ENCODE peak calls at places on chromosome 7, in five cellular contexts. X is heart right ventricle, K is tibial nerve, O is brain microvascular endothelial cell, S is body of pancreas. Q is an unnamed sample.

GRCh38 chr7:56028942-56029630 is 22.2 kb downstream of the PSPH start:
- DNase-seq in O (no peak), K (no peak), S (no peak), X (no peak), Q (no peak)

GRCh38 chr7:28405662-28406061 is 6.7 kb upstream of the CREB5 start:
- DNase-seq in S (peak; percentile 42), X (peak; percentile 84), K (peak; percentile 63), O (peak; percentile 96), Q (no peak)

GRCh38 chr7:120725376-120726039 is 132.4 kb downstream of the TSPAN12 start:
- DNase-seq in S (no peak), K (no peak), X (no peak), O (peak; percentile 18), Q (no peak)

GRCh38 chr7:106372595-106373318 is 88.0 kb upstream of the NAMPT start:
- DNase-seq in O (no peak), S (no peak), K (no peak), X (no peak), Q (no peak)

GRCh38 chr7:96233528-96234154 is 88.3 kb downstream of the SLC25A13 start:
- DNase-seq in X (no peak), O (no peak), K (no peak), S (no peak), Q (no peak)

GRCh38 chr7:157482517-157483120 is 145.8 kb downstream of the DNAJB6 start:
- DNase-seq in S (peak; percentile 1), O (no peak), X (no peak), K (no peak), Q (no peak)

GRCh38 chr7:127189074-127189473 is 63.7 kb downstream of the GRM8 start:
- DNase-seq in K (no peak), O (no peak), S (no peak), X (no peak), Q (no peak)

GRCh38 chr7:8881916-8882315 is 448.5 kb downstream of the NXPH1 start:
- DNase-seq in X (no peak), S (no peak), O (no peak), K (no peak), Q (no peak)

GRCh38 chr7:155209478-155209864 is 88.2 kb upstream of the INSIG1 start:
- DNase-seq in S (no peak), O (no peak), X (no peak), K (no peak), Q (no peak)

GRCh38 chr7:37281368-37282092 is 167.1 kb downstream of the ELMO1 start:
- DNase-seq in X (no peak), S (no peak), O (no peak), K (no peak), Q (peak; percentile 58)

GRCh38 chr7:155665957-155666287 is 21.5 kb downstream of the RBM33 start:
- DNase-seq in O (peak; percentile 73), S (no peak), X (no peak), K (no peak), Q (no peak)

GRCh38 chr7:953547-954327 is 743 bp downstream of the ADAP1 start:
- DNase-seq in S (peak; percentile 70), X (peak; percentile 41), K (no peak), O (no peak), Q (peak; percentile 77)

GRCh38 chr7:18087687-18088078 is 60.0 kb upstream of the PRPS1L1 start:
- DNase-seq in S (peak; percentile 9), K (no peak), X (no peak), O (no peak), Q (peak; percentile 71)

GRCh38 chr7:81236560-81236959 is 317.7 kb upstream of the SEMA3C start:
- DNase-seq in X (no peak), S (no peak), K (no peak), O (no peak), Q (no peak)

GRCh38 chr7:43553999-43554398 is 28.9 kb upstream of the STK17A start:
- DNase-seq in S (no peak), K (no peak), O (peak; percentile 69), X (peak; percentile 20), Q (no peak)

GRCh38 chr7:95141755-95142154 is 182.6 kb downstream of the PON1 start:
- DNase-seq in X (no peak), O (peak; percentile 28), K (no peak), S (no peak), Q (no peak)

GRCh38 chr7:158124671-158125079 is 462.9 kb downstream of the PTPRN2 start:
- DNase-seq in X (no peak), S (no peak), O (no peak), K (no peak), Q (no peak)

GRCh38 chr7:41629711-41630111 is 73.2 kb downstream of the INHBA start:
- DNase-seq in K (no peak), S (no peak), X (no peak), O (no peak), Q (no peak)

GRCh38 chr7:80722596-80723141 is 84.2 kb downstream of the CD36 start:
- DNase-seq in O (peak; percentile 100), S (peak; percentile 19), K (peak; percentile 66), X (no peak), Q (peak; percentile 11)

GRCh38 chr7:135862586-135863361 is 114.2 kb upstream of the FAM180A start:
- DNase-seq in K (no peak), X (no peak), S (no peak), O (no peak), Q (no peak)

GRCh38 chr7:116213361-116214155 is 3.2 kb downstream of the TES start:
- DNase-seq in X (peak; percentile 66), K (no peak), O (peak; percentile 64), S (no peak), Q (no peak)

GRCh38 chr7:129925416-129926002 is 27.3 kb downstream of the UBE2H start:
- DNase-seq in S (no peak), K (no peak), O (peak; percentile 40), X (peak; percentile 38), Q (no peak)

GRCh38 chr7:11707606-11708193 is 124.3 kb downstream of the THSD7A start:
- DNase-seq in K (no peak), S (no peak), X (no peak), O (no peak), Q (no peak)

GRCh38 chr7:77426052-77426404 is 9.9 kb upstream of the GSAP start:
- DNase-seq in O (no peak), K (no peak), S (no peak), X (no peak), Q (no peak)
- H3K4me3 ChIP-seq in O (peak overlapping the region; percentile 1), K (peak overlapping the region; percentile 8), S (no peak overlapping the region), X (peak overlapping the region; percentile 22), Q (peak overlapping the region; percentile 35)

DNA sequence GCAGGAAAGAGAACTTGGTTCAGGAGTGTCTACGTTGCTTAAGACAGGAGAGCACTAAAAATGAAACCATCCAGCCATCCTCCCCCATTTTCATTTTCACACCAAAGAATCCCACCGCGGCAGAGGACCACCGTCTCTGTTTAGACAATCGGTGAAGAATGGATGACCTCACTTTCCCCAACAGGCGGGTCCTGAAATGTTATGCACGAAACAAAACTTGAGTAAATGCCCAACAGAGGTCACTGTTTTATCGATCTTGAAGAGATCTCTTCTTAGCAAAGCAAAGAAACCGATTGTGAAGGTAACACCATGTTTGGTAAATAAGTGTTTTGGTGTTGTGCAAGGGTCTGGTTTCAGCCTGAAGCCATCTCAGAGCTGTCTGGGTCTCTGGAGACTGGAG is 1.4 kb upstream of the IL6 start:
- DNase-seq in O (peak; percentile 55), K (no peak), S (no peak), X (no peak), Q (no peak)
- TF ChIP-seq CTCF in O (peak; percentile 31), K (no peak), S (peak; percentile 25), X (no peak), Q (no peak)

GRCh38 chr7:2520808-2521146 is 1.2 kb downstream of the LFNG start:
- DNase-seq in S (no peak), X (no peak), O (no peak), K (no peak), Q (no peak)
- H3K4me3 ChIP-seq in S (peak overlapping the region; percentile 44), X (peak overlapping the region; percentile 71), O (peak overlapping the region; percentile 65), K (peak overlapping the region; percentile 55), Q (peak overlapping the region; percentile 45)

DNA sequence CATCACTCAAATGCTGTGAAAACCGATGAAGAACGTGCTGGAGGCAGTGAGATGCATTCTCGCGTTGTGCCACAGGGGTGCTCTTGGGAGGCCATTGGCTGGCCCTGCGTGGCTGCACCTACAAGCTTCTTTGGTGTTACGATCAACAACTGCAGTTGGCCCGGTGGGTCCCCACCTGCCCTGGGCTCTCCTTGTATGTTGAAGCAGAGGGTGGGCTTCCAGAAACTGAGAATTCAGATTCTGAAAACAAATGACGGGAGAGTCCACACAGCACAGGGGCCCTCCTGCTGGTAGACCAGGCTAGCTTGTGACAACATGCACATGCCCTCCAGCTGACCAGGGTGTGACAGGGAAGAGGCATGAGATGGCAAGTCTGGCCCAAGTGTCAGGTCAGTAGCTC is 23.7 kb upstream of the DDC start:
- DNase-seq in X (no peak), K (no peak), S (no peak), O (no peak), Q (no peak)
- TF ChIP-seq CTCF in X (no peak), K (no peak), S (peak; percentile 31), O (peak; percentile 57), Q (no peak)

GRCh38 chr7:4862156-4862555 is 326 bp upstream of the PAPOLB start:
- DNase-seq in K (no peak), O (no peak), X (no peak), S (no peak), Q (no peak)

GRCh38 chr7:4857189-4857588 is 4.6 kb downstream of the PAPOLB start:
- DNase-seq in K (no peak), X (no peak), O (no peak), S (no peak), Q (no peak)

GRCh38 chr7:4866528-4867496 is 5.0 kb upstream of the PAPOLB start:
- DNase-seq in X (no peak), S (no peak), O (no peak), K (peak; percentile 46), Q (no peak)

GRCh38 chr7:4861227-4861626 is 603 bp downstream of the PAPOLB start:
- DNase-seq in K (no peak), X (no peak), S (no peak), O (no peak), Q (no peak)

GRCh38 chr7:4861673-4862072 is at the start of gene PAPOLB:
- DNase-seq in X (no peak), O (no peak), S (no peak), K (no peak), Q (no peak)
- H3K4me3 ChIP-seq in X (peak within 1 kb of the TSS; percentile 50), O (peak within 1 kb of the TSS; percentile 49), S (no peak within 1 kb of the TSS), K (peak within 1 kb of the TSS; percentile 31), Q (peak within 1 kb of the TSS; percentile 35)

GRCh38 chr7:84194484-84195260 is at the start of gene SEMA3A:
- DNase-seq in S (peak; percentile 15), O (peak; percentile 78), K (peak; percentile 16), X (peak; percentile 16), Q (peak; percentile 23)
- TF ChIP-seq CTCF in S (no peak), O (peak; percentile 6), K (no peak), X (no peak), Q (no peak)